ENCODE peak calls at places on chromosomes 5 and 9, in five cellular contexts. One of them, this sample, is unnamed.

GRCh38 chr5:96776606-96777005 is 31.1 kb downstream of the ERAP1 start:
- DNase-seq in IMR-90: no peak
- DNase-seq in mesendoderm: no peak
- DNase-seq in mesenchymal stem cell: no peak
- DNase-seq in H1: no peak
- DNase-seq in this sample: no peak

GRCh38 chr5:177332896-177333260 is 18.6 kb downstream of the LMAN2 start:
- DNase-seq in IMR-90: no peak
- DNase-seq in mesendoderm: no peak
- DNase-seq in mesenchymal stem cell: no peak
- DNase-seq in H1: no peak
- DNase-seq in this sample: no peak

GRCh38 chr5:129921204-129921603 is 16.9 kb downstream of the CHSY3 start:
- DNase-seq in IMR-90: no peak
- DNase-seq in mesendoderm: no peak
- DNase-seq in mesenchymal stem cell: no peak
- DNase-seq in H1: no peak
- DNase-seq in this sample: no peak

GRCh38 chr9:98263080-98263479 is 7.6 kb upstream of the TBC1D2 start:
- DNase-seq in IMR-90: no peak
- DNase-seq in mesendoderm: no peak
- DNase-seq in mesenchymal stem cell: no peak
- DNase-seq in H1: no peak
- DNase-seq in this sample: no peak

GRCh38 chr9:8428389-8428788 is 628.8 kb upstream of the DMAC1 start:
- DNase-seq in IMR-90: no peak
- DNase-seq in mesendoderm: no peak
- DNase-seq in mesenchymal stem cell: no peak
- DNase-seq in H1: no peak
- DNase-seq in this sample: no peak

GRCh38 chr5:139689631-139690384 is 41.7 kb downstream of the CXXC5 start:
- DNase-seq in IMR-90: no peak
- DNase-seq in mesendoderm: peak
- DNase-seq in mesenchymal stem cell: peak
- DNase-seq in H1: no peak
- DNase-seq in this sample: no peak

GRCh38 chr5:68440255-68440654 is 224.7 kb downstream of the PIK3R1 start:
- DNase-seq in IMR-90: no peak
- DNase-seq in mesendoderm: no peak
- DNase-seq in mesenchymal stem cell: no peak
- DNase-seq in H1: no peak
- DNase-seq in this sample: no peak

GRCh38 chr5:67996596-67996995 is 219.0 kb upstream of the PIK3R1 start:
- DNase-seq in IMR-90: no peak
- DNase-seq in mesendoderm: no peak
- DNase-seq in mesenchymal stem cell: no peak
- DNase-seq in H1: no peak
- DNase-seq in this sample: no peak

GRCh38 chr5:138138949-138139775 is at the start of gene NME5:
- DNase-seq in IMR-90: peak
- DNase-seq in mesendoderm: peak
- DNase-seq in mesenchymal stem cell: peak
- DNase-seq in H1: peak
- DNase-seq in this sample: peak

GRCh38 chr5:139958749-139959148 is 84.3 kb downstream of the NRG2 start:
- DNase-seq in IMR-90: no peak
- DNase-seq in mesendoderm: no peak
- DNase-seq in mesenchymal stem cell: no peak
- DNase-seq in H1: no peak
- DNase-seq in this sample: no peak

GRCh38 chr5:18807256-18808193 is 1173.3 kb downstream of the TAF11L14 start:
- DNase-seq in IMR-90: no peak
- DNase-seq in mesendoderm: no peak
- DNase-seq in mesenchymal stem cell: no peak
- DNase-seq in H1: no peak
- DNase-seq in this sample: no peak

GRCh38 chr9:100601216-100601615 is 23.3 kb downstream of the CAVIN4 start:
- DNase-seq in IMR-90: peak
- DNase-seq in mesendoderm: peak
- DNase-seq in mesenchymal stem cell: peak
- DNase-seq in H1: no peak
- DNase-seq in this sample: no peak

GRCh38 chr5:100905259-100905914 is 2.3 kb upstream of the ST8SIA4 start:
- DNase-seq in IMR-90: no peak
- DNase-seq in mesendoderm: no peak
- DNase-seq in mesenchymal stem cell: no peak
- DNase-seq in H1: no peak
- DNase-seq in this sample: no peak

GRCh38 chr9:135217836-135218235 is 130.4 kb downstream of the OLFM1 start:
- DNase-seq in IMR-90: no peak
- DNase-seq in mesendoderm: no peak
- DNase-seq in mesenchymal stem cell: no peak
- DNase-seq in H1: no peak
- DNase-seq in this sample: no peak

GRCh38 chr9:4923580-4924544 is 61.2 kb upstream of the JAK2 start:
- DNase-seq in IMR-90: peak
- DNase-seq in mesendoderm: peak
- DNase-seq in mesenchymal stem cell: peak
- DNase-seq in H1: no peak
- DNase-seq in this sample: no peak

GRCh38 chr5:68456756-68457217 is 241.2 kb downstream of the PIK3R1 start:
- DNase-seq in IMR-90: peak
- DNase-seq in mesendoderm: peak
- DNase-seq in mesenchymal stem cell: peak
- DNase-seq in H1: no peak
- DNase-seq in this sample: no peak

GRCh38 chr9:116100711-116101111 is 52.9 kb upstream of the PAPPA start:
- DNase-seq in IMR-90: peak
- DNase-seq in mesendoderm: no peak
- DNase-seq in mesenchymal stem cell: no peak
- DNase-seq in H1: no peak
- DNase-seq in this sample: no peak

GRCh38 chr5:149551227-149552037 is at the start of gene CSNK1A1:
- DNase-seq in IMR-90: peak
- DNase-seq in mesendoderm: peak
- DNase-seq in mesenchymal stem cell: peak
- DNase-seq in H1: peak
- DNase-seq in this sample: peak
- H2BK15ac ChIP-seq in IMR-90: peak
- H2BK15ac ChIP-seq in mesendoderm: no peak
- H2BK15ac ChIP-seq in mesenchymal stem cell: peak
- H2BK15ac ChIP-seq in H1: no peak
- H2BK15ac ChIP-seq in this sample: peak

DNA sequence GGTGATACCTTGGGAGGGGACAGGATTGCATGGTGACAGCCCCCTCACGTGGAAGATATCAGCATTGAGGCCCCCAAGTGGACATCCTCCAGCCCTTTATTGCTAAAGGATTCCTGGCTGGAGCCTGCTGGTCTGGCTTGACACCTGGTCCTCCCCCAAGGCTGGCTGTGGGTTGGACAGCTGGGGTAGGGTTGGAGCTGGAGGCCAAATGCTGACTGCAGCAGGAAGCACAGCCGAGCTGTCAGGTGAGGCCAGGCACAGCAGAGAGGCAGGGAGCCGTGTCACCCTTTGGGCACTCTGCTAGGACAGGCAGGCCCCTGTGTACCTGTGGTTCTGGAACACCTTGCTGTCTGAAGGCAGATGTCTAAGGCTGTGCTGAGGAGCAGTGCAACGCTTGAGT is 2.2 kb downstream of the CACFD1 start:
- DNase-seq in IMR-90: no peak
- DNase-seq in mesendoderm: no peak
- DNase-seq in mesenchymal stem cell: no peak
- DNase-seq in H1: no peak
- DNase-seq in this sample: no peak
- H3K4me3 ChIP-seq in IMR-90: no peak
- H3K4me3 ChIP-seq in mesendoderm: no peak
- H3K4me3 ChIP-seq in mesenchymal stem cell: no peak
- H3K4me3 ChIP-seq in H1: no peak
- H3K4me3 ChIP-seq in this sample: no peak

GRCh38 chr9:119967867-119968535 is 598.8 kb upstream of the BRINP1 start:
- DNase-seq in IMR-90: no peak
- DNase-seq in mesendoderm: no peak
- DNase-seq in mesenchymal stem cell: no peak
- DNase-seq in H1: no peak
- DNase-seq in this sample: no peak

GRCh38 chr9:119963258-119963797 is 594.1 kb upstream of the BRINP1 start:
- DNase-seq in IMR-90: peak
- DNase-seq in mesendoderm: peak
- DNase-seq in mesenchymal stem cell: peak
- DNase-seq in H1: peak
- DNase-seq in this sample: peak

GRCh38 chr9:119961774-119962408 is 592.7 kb upstream of the BRINP1 start:
- DNase-seq in IMR-90: peak
- DNase-seq in mesendoderm: peak
- DNase-seq in mesenchymal stem cell: peak
- DNase-seq in H1: peak
- DNase-seq in this sample: peak

GRCh38 chr9:119959846-119960545 is 590.8 kb upstream of the BRINP1 start:
- DNase-seq in IMR-90: no peak
- DNase-seq in mesendoderm: no peak
- DNase-seq in mesenchymal stem cell: no peak
- DNase-seq in H1: no peak
- DNase-seq in this sample: no peak

DNA sequence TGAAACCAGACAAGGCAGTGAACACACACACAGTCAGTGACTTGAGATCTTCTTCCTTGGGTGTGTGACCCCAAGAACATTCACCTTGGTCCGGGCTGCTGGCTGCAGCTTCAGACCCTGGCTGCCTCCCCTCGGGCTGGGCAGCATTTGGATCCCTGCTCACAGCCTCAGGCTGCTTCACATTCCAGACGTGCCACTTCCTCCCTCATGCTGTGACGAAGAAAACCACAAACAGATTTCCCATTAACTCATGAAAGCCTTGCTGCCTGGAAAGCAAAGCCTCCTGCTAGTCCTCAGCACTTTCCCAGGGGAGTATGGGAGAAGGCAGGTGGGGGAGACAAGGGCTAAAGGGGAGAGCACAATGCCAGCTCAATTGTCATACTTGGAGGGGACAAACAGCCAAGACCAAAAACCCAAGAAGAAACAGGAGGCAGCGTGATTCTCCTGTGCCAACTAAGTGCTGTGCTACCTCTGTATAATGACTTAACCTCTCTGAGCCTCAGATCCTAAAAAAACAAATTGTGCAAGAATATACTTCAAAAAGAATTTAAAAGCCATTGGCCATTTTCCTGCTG is 594.6 kb upstream of the BRINP1 start:
- DNase-seq in IMR-90: peak
- DNase-seq in mesendoderm: peak
- DNase-seq in mesenchymal stem cell: peak
- DNase-seq in H1: peak
- DNase-seq in this sample: peak
- H2BK5ac ChIP-seq in IMR-90: peak
- H2BK5ac ChIP-seq in mesendoderm: no peak
- H2BK5ac ChIP-seq in mesenchymal stem cell: peak
- H2BK5ac ChIP-seq in H1: peak
- H2BK5ac ChIP-seq in this sample: no peak

GRCh38 chr9:129322641-129323375 is 144.7 kb upstream of the IER5L start:
- DNase-seq in IMR-90: no peak
- DNase-seq in mesendoderm: no peak
- DNase-seq in mesenchymal stem cell: no peak
- DNase-seq in H1: no peak
- DNase-seq in this sample: no peak

GRCh38 chr9:129319938-129320481 is 141.9 kb upstream of the IER5L start:
- DNase-seq in IMR-90: no peak
- DNase-seq in mesendoderm: no peak
- DNase-seq in mesenchymal stem cell: no peak
- DNase-seq in H1: no peak
- DNase-seq in this sample: no peak

GRCh38 chr9:129320575-129321311 is 142.7 kb upstream of the IER5L start:
- DNase-seq in IMR-90: peak
- DNase-seq in mesendoderm: peak
- DNase-seq in mesenchymal stem cell: peak
- DNase-seq in H1: no peak
- DNase-seq in this sample: no peak

GRCh38 chr9:129322022-129322621 is 144.1 kb upstream of the IER5L start:
- DNase-seq in IMR-90: no peak
- DNase-seq in mesendoderm: no peak
- DNase-seq in mesenchymal stem cell: no peak
- DNase-seq in H1: no peak
- DNase-seq in this sample: no peak

DNA sequence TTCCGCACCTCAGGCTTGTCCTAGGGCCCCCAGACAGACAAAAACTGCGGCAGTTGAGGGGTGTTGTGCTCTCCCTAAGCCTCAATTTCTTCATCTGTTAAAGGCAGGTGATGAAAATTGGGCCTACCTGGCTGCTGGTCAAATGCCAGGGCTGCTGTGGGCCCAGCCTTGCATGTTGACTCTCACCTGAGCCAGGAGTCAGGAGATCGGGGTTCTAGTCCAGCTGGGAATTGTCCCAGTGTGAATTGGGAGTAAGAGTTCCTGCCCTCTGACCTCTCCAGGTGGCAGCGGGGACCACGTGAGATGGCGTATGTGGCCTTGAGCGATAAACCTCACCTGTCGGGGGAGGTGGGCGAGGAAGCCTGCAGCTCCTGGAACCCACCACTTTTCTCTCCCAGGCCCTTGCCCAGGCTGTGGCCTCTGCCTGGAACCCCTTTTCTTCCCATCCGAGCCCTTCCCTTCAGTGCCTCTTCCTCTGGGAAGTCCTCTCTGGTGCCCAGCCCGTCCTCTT is 143.5 kb upstream of the IER5L start:
- DNase-seq in IMR-90: no peak
- DNase-seq in mesendoderm: no peak
- DNase-seq in mesenchymal stem cell: no peak
- DNase-seq in H1: no peak
- DNase-seq in this sample: no peak
- H2BK15ac ChIP-seq in IMR-90: peak
- H2BK15ac ChIP-seq in mesendoderm: no peak
- H2BK15ac ChIP-seq in mesenchymal stem cell: peak
- H2BK15ac ChIP-seq in H1: peak
- H2BK15ac ChIP-seq in this sample: peak

DNA sequence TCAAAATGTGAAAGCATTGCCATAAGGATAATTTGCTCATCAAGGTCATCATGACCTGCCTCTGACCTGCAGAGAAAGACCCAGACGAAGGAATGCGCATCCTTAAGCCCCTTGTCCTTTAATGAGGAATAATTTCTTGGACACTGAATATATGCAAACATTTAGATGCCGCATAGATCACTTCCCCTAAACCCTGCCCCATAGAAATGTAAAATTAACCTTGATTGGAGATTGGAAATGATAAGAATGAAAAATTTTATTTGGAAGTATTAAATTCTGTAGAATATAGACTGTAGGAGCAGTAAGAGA is 233.1 kb downstream of the ARHGAP26 start:
- DNase-seq in IMR-90: no peak
- DNase-seq in mesendoderm: no peak
- DNase-seq in mesenchymal stem cell: no peak
- DNase-seq in H1: no peak
- DNase-seq in this sample: no peak
- H3K4me3 ChIP-seq in IMR-90: no peak
- H3K4me3 ChIP-seq in mesendoderm: no peak
- H3K4me3 ChIP-seq in mesenchymal stem cell: no peak
- H3K4me3 ChIP-seq in H1: no peak
- H3K4me3 ChIP-seq in this sample: no peak

GRCh38 chr5:143213231-143213850 is 190.1 kb downstream of the NR3C1 start:
- DNase-seq in IMR-90: peak
- DNase-seq in mesendoderm: no peak
- DNase-seq in mesenchymal stem cell: peak
- DNase-seq in H1: no peak
- DNase-seq in this sample: no peak
- H2BK5ac ChIP-seq in IMR-90: no peak
- H2BK5ac ChIP-seq in mesendoderm: peak
- H2BK5ac ChIP-seq in mesenchymal stem cell: no peak
- H2BK5ac ChIP-seq in H1: no peak
- H2BK5ac ChIP-seq in this sample: no peak

GRCh38 chr5:170178814-170179213 is 54.0 kb upstream of the C5orf58 start:
- DNase-seq in IMR-90: no peak
- DNase-seq in mesendoderm: no peak
- DNase-seq in mesenchymal stem cell: no peak
- DNase-seq in H1: no peak
- DNase-seq in this sample: no peak
- H2BK15ac ChIP-seq in IMR-90: no peak
- H2BK15ac ChIP-seq in mesendoderm: no peak
- H2BK15ac ChIP-seq in mesenchymal stem cell: no peak
- H2BK15ac ChIP-seq in H1: no peak
- H2BK15ac ChIP-seq in this sample: no peak